ENCODE peak calls at places on chromosome 17, in nine cellular contexts. H is nephron progenitor cell, O is psoas muscle, W is cardiac muscle cell, N is right atrium auricular region, R is neural crest cell, I is GM12865, E is D721Med, D is ascending aorta. J is an unnamed sample.

GRCh38 chr17:27816946-27817345 is 16.6 kb upstream of the NOS2 start:
- DNase-seq in H (no peak), O (no peak), W (no peak), N (no peak), R (no peak), I (no peak), E (no peak), D (no peak), J (no peak)

GRCh38 chr17:38730526-38731379 is 612 bp downstream of the CISD3 start:
- DNase-seq in H (peak), O (peak), W (peak), N (peak), R (no peak), I (peak), E (no peak), D (no peak), J (peak)

GRCh38 chr17:5437721-5438317 is 1.1 kb downstream of the C1QBP start:
- DNase-seq in H (no peak), O (no peak), W (no peak), N (no peak), R (no peak), I (no peak), E (no peak), D (no peak), J (no peak)

GRCh38 chr17:79872762-79873161 is 33.5 kb upstream of the CBX4 start:
- DNase-seq in H (no peak), O (no peak), W (no peak), N (no peak), R (no peak), I (no peak), E (no peak), D (no peak), J (no peak)

GRCh38 chr17:82884923-82885322 is 45.1 kb upstream of the ZNF750 start:
- DNase-seq in H (no peak), O (no peak), W (no peak), N (no peak), R (no peak), I (peak), E (no peak), D (no peak), J (no peak)

GRCh38 chr17:82017612-82018151 is 5.0 kb downstream of the CENPX start:
- DNase-seq in H (no peak), O (no peak), W (no peak), N (no peak), R (no peak), I (no peak), E (no peak), D (no peak), J (no peak)

GRCh38 chr17:73722163-73722562 is 77.9 kb upstream of the SDK2 start:
- DNase-seq in H (no peak), O (no peak), W (no peak), N (no peak), R (no peak), I (peak), E (no peak), D (no peak), J (no peak)

GRCh38 chr17:309361-309888 is 43.2 kb downstream of the RPH3AL start:
- DNase-seq in H (peak), O (peak), W (peak), N (no peak), R (peak), I (peak), E (no peak), D (no peak), J (peak)

GRCh38 chr17:71402007-71402406 is 718.8 kb upstream of the SOX9 start:
- DNase-seq in H (no peak), O (no peak), W (no peak), N (no peak), R (no peak), I (no peak), E (no peak), D (no peak), J (no peak)

GRCh38 chr17:54662978-54663876 is 237.4 kb upstream of the TOM1L1 start:
- DNase-seq in H (peak), O (peak), W (no peak), N (no peak), R (no peak), I (no peak), E (no peak), D (no peak), J (peak)

GRCh38 chr17:83122834-83123233 is 43.4 kb downstream of the METRNL start:
- DNase-seq in H (no peak), O (peak), W (no peak), N (no peak), R (no peak), I (no peak), E (no peak), D (peak), J (no peak)

GRCh38 chr17:31695456-31696090 is 163.5 kb downstream of the COPRS start:
- DNase-seq in H (no peak), O (peak), W (no peak), N (peak), R (no peak), I (no peak), E (no peak), D (no peak), J (no peak)

GRCh38 chr17:60601443-60602384 is 1.7 kb downstream of the PPM1D start:
- DNase-seq in H (peak), O (no peak), W (peak), N (peak), R (peak), I (peak), E (no peak), D (no peak), J (peak)

GRCh38 chr17:39867084-39867890 is 715 bp upstream of the ZPBP2 start:
- DNase-seq in H (no peak), O (no peak), W (no peak), N (no peak), R (no peak), I (peak), E (no peak), D (no peak), J (no peak)

GRCh38 chr17:28944862-28945741 is 6.2 kb downstream of the PHF12 start:
- DNase-seq in H (no peak), O (no peak), W (no peak), N (no peak), R (no peak), I (peak), E (no peak), D (no peak), J (no peak)

GRCh38 chr17:1173456-1174370 is 6.1 kb downstream of the ABR start:
- DNase-seq in H (no peak), O (no peak), W (no peak), N (no peak), R (no peak), I (no peak), E (no peak), D (no peak), J (peak)

GRCh38 chr17:49707246-49707607 is 537 bp downstream of the SLC35B1 start:
- DNase-seq in H (peak), O (no peak), W (no peak), N (no peak), R (no peak), I (peak), E (no peak), D (no peak), J (no peak)

GRCh38 chr17:35790826-35791225 is 4.6 kb downstream of the MMP28 start:
- DNase-seq in H (no peak), O (no peak), W (no peak), N (no peak), R (no peak), I (no peak), E (no peak), D (no peak), J (no peak)

GRCh38 chr17:29039764-29040598 is 3.0 kb upstream of the PIPOX start:
- DNase-seq in H (no peak), O (no peak), W (no peak), N (no peak), R (no peak), I (no peak), E (no peak), D (no peak), J (no peak)

GRCh38 chr17:17043668-17044226 is 1.5 kb downstream of the MPRIP start:
- DNase-seq in H (peak), O (no peak), W (peak), N (no peak), R (no peak), I (peak), E (no peak), D (no peak), J (peak)

GRCh38 chr17:2710804-2711607 is 558 bp downstream of the CLUH start:
- DNase-seq in H (peak), O (peak), W (peak), N (no peak), R (no peak), I (peak), E (no peak), D (no peak), J (no peak)

GRCh38 chr17:36833279-36833678 is 104.0 kb upstream of the LHX1 start:
- DNase-seq in H (no peak), O (no peak), W (no peak), N (no peak), R (no peak), I (no peak), E (no peak), D (no peak), J (no peak)

GRCh38 chr17:3845361-3845753 is 689 bp downstream of the NCBP3 start:
- DNase-seq in H (no peak), O (no peak), W (no peak), N (no peak), R (no peak), I (peak), E (no peak), D (no peak), J (no peak)

GRCh38 chr17:11239379-11239970 is 1.5 kb upstream of the SHISA6 start:
- DNase-seq in H (no peak), O (peak), W (no peak), N (no peak), R (no peak), I (no peak), E (no peak), D (no peak), J (no peak)

GRCh38 chr17:50269477-50270429 is 4.5 kb upstream of the TMEM92 start:
- DNase-seq in H (peak), O (peak), W (peak), N (peak), R (peak), I (peak), E (peak), D (no peak), J (peak)

GRCh38 chr17:34299918-34300600 is 14.5 kb downstream of the CCL11 start:
- DNase-seq in H (no peak), O (no peak), W (no peak), N (no peak), R (no peak), I (no peak), E (no peak), D (no peak), J (no peak)

GRCh38 chr17:79866791-79867190 is 27.6 kb upstream of the CBX4 start:
- DNase-seq in H (no peak), O (no peak), W (no peak), N (no peak), R (no peak), I (peak), E (no peak), D (no peak), J (no peak)

GRCh38 chr17:10372906-10373305 is at the start of gene MYH13:
- DNase-seq in H (no peak), O (no peak), W (no peak), N (no peak), R (no peak), I (no peak), E (no peak), D (no peak), J (no peak)

GRCh38 chr17:38798614-38799500 is 499 bp downstream of the PIP4K2B start:
- DNase-seq in H (no peak), O (no peak), W (no peak), N (peak), R (peak), I (peak), E (no peak), D (no peak), J (peak)

GRCh38 chr17:17125136-17126084 is 80.7 kb downstream of the PLD6 start:
- DNase-seq in H (no peak), O (peak), W (no peak), N (no peak), R (no peak), I (peak), E (no peak), D (no peak), J (peak)

GRCh38 chr17:10033449-10033848 is 128.4 kb upstream of the RCVRN start:
- DNase-seq in H (no peak), O (no peak), W (no peak), N (no peak), R (no peak), I (peak), E (peak), D (no peak), J (peak)

GRCh38 chr17:39939588-39940419 is 12.3 kb downstream of the LRRC3C start:
- DNase-seq in H (no peak), O (no peak), W (no peak), N (no peak), R (no peak), I (peak), E (no peak), D (no peak), J (no peak)

GRCh38 chr17:65294184-65294719 is 157.1 kb downstream of the RGS9 start:
- DNase-seq in H (peak), O (peak), W (peak), N (peak), R (peak), I (peak), E (peak), D (no peak), J (peak)

GRCh38 chr17:50593321-50593720 is 32.8 kb downstream of the CACNA1G start:
- DNase-seq in H (peak), O (no peak), W (peak), N (no peak), R (peak), I (no peak), E (peak), D (no peak), J (peak)

GRCh38 chr17:50550661-50551432 is 3.9 kb downstream of the SPATA20 start:
- DNase-seq in H (peak), O (peak), W (peak), N (peak), R (peak), I (peak), E (peak), D (peak), J (peak)

GRCh38 chr17:82534401-82534812 is 14.9 kb downstream of the FOXK2 start:
- DNase-seq in H (no peak), O (no peak), W (no peak), N (no peak), R (no peak), I (no peak), E (no peak), D (no peak), J (peak)

GRCh38 chr17:73291260-73291801 is 20.5 kb downstream of the CDC42EP4 start:
- DNase-seq in H (no peak), O (peak), W (no peak), N (peak), R (no peak), I (peak), E (no peak), D (peak), J (no peak)

GRCh38 chr17:83179378-83179777 is 100.0 kb downstream of the METRNL start:
- DNase-seq in H (peak), O (no peak), W (no peak), N (peak), R (no peak), I (no peak), E (no peak), D (no peak), J (no peak)

GRCh38 chr17:41728056-41728455 is 6.4 kb downstream of the HAP1 start:
- DNase-seq in H (no peak), O (no peak), W (no peak), N (no peak), R (no peak), I (no peak), E (no peak), D (no peak), J (peak)

GRCh38 chr17:41723801-41724475 is 10.5 kb downstream of the HAP1 start:
- DNase-seq in H (no peak), O (no peak), W (no peak), N (no peak), R (no peak), I (no peak), E (no peak), D (no peak), J (no peak)

GRCh38 chr17:41724476-41725030 is 9.9 kb downstream of the HAP1 start:
- DNase-seq in H (no peak), O (no peak), W (no peak), N (no peak), R (no peak), I (no peak), E (no peak), D (no peak), J (no peak)

GRCh38 chr17:41730479-41730878 is 4.0 kb downstream of the HAP1 start:
- DNase-seq in H (no peak), O (no peak), W (no peak), N (no peak), R (no peak), I (no peak), E (no peak), D (no peak), J (no peak)

DNA sequence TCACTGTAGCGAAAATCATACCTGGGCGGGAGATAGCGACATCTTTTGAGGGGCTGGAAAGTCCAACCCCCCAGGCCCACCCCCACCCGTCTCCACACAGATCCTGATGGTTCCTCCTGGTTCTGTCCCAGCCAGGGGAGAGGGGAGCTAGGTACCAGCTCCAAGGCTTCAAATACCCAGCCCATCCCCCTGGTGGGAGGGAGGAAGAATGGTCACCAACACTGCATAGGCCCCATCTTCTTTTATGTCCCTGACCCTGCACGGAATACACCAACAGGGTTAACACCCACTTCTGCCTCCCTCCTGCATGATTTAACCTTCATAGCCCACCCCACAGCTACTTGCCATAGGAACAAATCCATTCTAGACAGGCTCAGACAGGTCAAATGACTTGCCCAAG is 9.3 kb downstream of the HAP1 start:
- DNase-seq in H (no peak), O (no peak), W (no peak), N (no peak), R (no peak), I (no peak), E (no peak), D (no peak), J (no peak)
- TF ChIP-seq CTCF in H (no peak), O (no peak), W (no peak), N (no peak), R (no peak), I (no peak), E (no peak), D (no peak), J (no peak)

DNA sequence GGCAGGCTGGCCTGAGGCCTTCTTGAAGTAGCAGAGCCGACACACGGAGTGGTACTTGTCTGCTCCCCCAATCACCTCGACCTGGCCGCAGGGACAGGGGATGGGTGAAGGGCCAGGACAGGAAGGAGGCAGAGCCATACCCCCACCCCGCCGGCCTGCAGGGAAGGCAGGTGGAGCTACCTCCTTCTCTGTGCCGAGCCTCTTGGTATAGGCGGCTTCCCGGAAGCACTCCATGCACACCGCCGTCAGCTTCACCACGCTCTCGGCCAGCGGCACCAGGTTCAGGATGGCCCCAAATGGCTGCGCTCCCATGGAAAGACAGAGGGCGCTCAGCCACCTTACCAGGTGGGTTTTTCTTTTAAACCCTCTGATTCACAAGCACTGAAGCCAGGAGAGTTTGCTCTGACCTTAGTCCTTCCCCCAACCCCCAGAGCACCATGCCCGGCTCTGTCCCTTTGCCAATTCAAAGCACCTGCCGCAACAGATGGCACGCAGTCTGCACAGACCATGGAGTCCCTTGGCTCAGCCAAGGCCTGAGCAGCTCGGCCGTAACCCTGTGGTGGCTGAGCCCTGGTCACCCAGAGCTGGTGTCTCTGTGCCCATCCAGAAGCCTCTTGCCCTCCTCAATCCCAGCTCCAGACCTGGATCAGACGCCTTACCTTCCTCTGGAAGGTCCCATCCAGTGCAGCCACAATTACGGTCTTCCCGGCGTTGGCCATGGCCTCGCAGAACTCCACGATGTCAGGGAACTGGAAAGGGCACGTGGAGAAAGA is 6.7 kb downstream of the SYNGR2 start:
- DNase-seq in H (no peak), O (peak), W (no peak), N (no peak), R (no peak), I (no peak), E (no peak), D (no peak), J (no peak)
- TF ChIP-seq CTCF in H (no peak), O (no peak), W (no peak), N (no peak), R (peak), I (no peak), E (peak), D (no peak), J (no peak)

GRCh38 chr17:47872651-47873161 is 21.7 kb upstream of the SP6 start:
- DNase-seq in H (no peak), O (no peak), W (no peak), N (no peak), R (no peak), I (no peak), E (no peak), D (no peak), J (no peak)

GRCh38 chr17:47873200-47874090 is 22.5 kb upstream of the SP6 start:
- DNase-seq in H (no peak), O (no peak), W (no peak), N (no peak), R (no peak), I (no peak), E (no peak), D (no peak), J (no peak)

GRCh38 chr17:47870042-47870441 is 19.1 kb upstream of the SP6 start:
- DNase-seq in H (no peak), O (no peak), W (no peak), N (no peak), R (no peak), I (no peak), E (no peak), D (no peak), J (no peak)

GRCh38 chr17:47871048-47871447 is 20.1 kb upstream of the SP6 start:
- DNase-seq in H (no peak), O (no peak), W (no peak), N (no peak), R (no peak), I (no peak), E (no peak), D (no peak), J (no peak)

GRCh38 chr17:47872019-47872650 is 21.2 kb upstream of the SP6 start:
- DNase-seq in H (peak), O (no peak), W (no peak), N (no peak), R (no peak), I (no peak), E (no peak), D (no peak), J (no peak)
- TF ChIP-seq CTCF in H (no peak), O (no peak), W (no peak), N (no peak), R (no peak), I (no peak), E (no peak), D (no peak), J (no peak)

GRCh38 chr17:45718791-45719190 is 65.3 kb upstream of the CRHR1 start:
- DNase-seq in H (no peak), O (no peak), W (no peak), N (no peak), R (no peak), I (no peak), E (no peak), D (no peak), J (no peak)
- TF ChIP-seq CTCF in H (no peak), O (no peak), W (no peak), N (no peak), R (no peak), I (no peak), E (no peak), D (no peak), J (no peak)

J was measured in glutamatergic neuron.